ENCODE peak calls at places on chromosomes 5 and 9, in five cellular contexts. A is fibroblast of pulmonary artery; H is heart right ventricle; K is activated CD4-positive, alpha-beta T cell treated with anti-CD3 and anti-CD28 coated beads, Interleukin-2, amount 50 U/mL, for 1 hour; E is germinal center. R is an unnamed sample.

GRCh38 chr5:125896381-125896780 is 526.8 kb upstream of the GRAMD2B start:
- DNase-seq in A (no peak), H (no peak), K (no peak), E (no peak), R (no peak)

GRCh38 chr9:117334101-117334500 is 80.8 kb downstream of the ASTN2 start:
- DNase-seq in A (no peak), H (no peak), K (no peak), E (no peak), R (no peak)

GRCh38 chr5:103014983-103015382 is 105.0 kb downstream of the GIN1 start:
- DNase-seq in A (peak), H (no peak), K (no peak), E (no peak), R (no peak)

GRCh38 chr5:16552666-16553343 is 64.0 kb downstream of the RETREG1 start:
- DNase-seq in A (peak), H (peak), K (peak), E (peak), R (peak)

GRCh38 chr9:101387871-101388506 is 3.2 kb upstream of the BAAT start:
- DNase-seq in A (peak), H (no peak), K (no peak), E (peak), R (no peak)

GRCh38 chr5:126043684-126044083 is 379.5 kb upstream of the GRAMD2B start:
- DNase-seq in A (no peak), H (no peak), K (no peak), E (no peak), R (no peak)

GRCh38 chr5:108387756-108388155 is 5.9 kb upstream of the FBXL17 start:
- DNase-seq in A (no peak), H (no peak), K (no peak), E (no peak), R (no peak)

GRCh38 chr5:78757269-78758053 is 108.9 kb upstream of the LHFPL2 start:
- DNase-seq in A (peak), H (no peak), K (no peak), E (no peak), R (no peak)

GRCh38 chr5:150107909-150108447 is 21.6 kb upstream of the CSF1R start:
- DNase-seq in A (peak), H (no peak), K (no peak), E (no peak), R (no peak)

GRCh38 chr9:27365977-27366376 is 69.0 kb upstream of the EQTN start:
- DNase-seq in A (no peak), H (no peak), K (no peak), E (no peak), R (no peak)